ENCODE peak calls at places on chromosomes 7 and 10, in eight cellular contexts. S is WERI-Rb-1, T is Panc1, Y is GM12865, G is tibial nerve, X is AG04450, M is esophagus muscularis mucosa, C is suprapubic skin. L is an unnamed sample.

GRCh38 chr10:7471720-7472367 is 61.0 kb upstream of the SFMBT2 start:
- DNase-seq in S (no peak), T (no peak), Y (peak), G (no peak), X (no peak), M (no peak), C (no peak), L (peak)

GRCh38 chr7:776381-776780 is 49.3 kb upstream of the PRKAR1B start:
- DNase-seq in S (no peak), T (no peak), Y (no peak), G (no peak), X (no peak), M (no peak), C (no peak), L (no peak)

GRCh38 chr7:46189255-46189790 is 268.3 kb upstream of the IGFBP3 start:
- DNase-seq in S (no peak), T (no peak), Y (no peak), G (no peak), X (no peak), M (no peak), C (no peak), L (no peak)

GRCh38 chr7:96931891-96932290 is 73.5 kb upstream of the DLX6 start:
- DNase-seq in S (no peak), T (no peak), Y (no peak), G (no peak), X (no peak), M (no peak), C (no peak), L (no peak)

GRCh38 chr10:78502208-78502943 is 468.7 kb downstream of the RPS24 start:
- DNase-seq in S (no peak), T (no peak), Y (no peak), G (no peak), X (no peak), M (peak), C (no peak), L (no peak)

GRCh38 chr10:680146-680545 is 9.3 kb downstream of the DIP2C start:
- DNase-seq in S (peak), T (no peak), Y (no peak), G (no peak), X (no peak), M (peak), C (no peak), L (no peak)

GRCh38 chr10:101961591-101962498 is 94.1 kb downstream of the ARMH3 start:
- DNase-seq in S (no peak), T (no peak), Y (no peak), G (no peak), X (no peak), M (no peak), C (no peak), L (no peak)

GRCh38 chr10:62585211-62585758 is 211.1 kb downstream of the ZNF365 start:
- DNase-seq in S (no peak), T (no peak), Y (no peak), G (no peak), X (no peak), M (peak), C (no peak), L (no peak)

GRCh38 chr10:95275726-95276366 is 15.0 kb downstream of the PDLIM1 start:
- DNase-seq in S (no peak), T (no peak), Y (no peak), G (no peak), X (no peak), M (peak), C (no peak), L (no peak)

GRCh38 chr7:50591480-50592438 is 26.6 kb upstream of the DDC start:
- DNase-seq in S (peak), T (no peak), Y (no peak), G (no peak), X (no peak), M (no peak), C (no peak), L (no peak)

GRCh38 chr7:113086928-113087277 is 276 bp upstream of the GPR85 start:
- DNase-seq in S (no peak), T (no peak), Y (no peak), G (no peak), X (no peak), M (no peak), C (no peak), L (no peak)

GRCh38 chr10:81251457-81252115 is 623.4 kb upstream of the NRG3 start:
- DNase-seq in S (no peak), T (no peak), Y (no peak), G (no peak), X (no peak), M (no peak), C (no peak), L (no peak)

GRCh38 chr7:102450242-102450641 is 14.4 kb downstream of the ALKBH4 start:
- DNase-seq in S (peak), T (no peak), Y (peak), G (no peak), X (no peak), M (no peak), C (no peak), L (no peak)

GRCh38 chr7:106866298-106867281 is 1.5 kb downstream of the PIK3CG start:
- DNase-seq in S (no peak), T (no peak), Y (peak), G (no peak), X (no peak), M (no peak), C (no peak), L (peak)

GRCh38 chr10:103458720-103459119 is at the start of gene CALHM1:
- DNase-seq in S (peak), T (no peak), Y (peak), G (no peak), X (no peak), M (no peak), C (no peak), L (peak)

GRCh38 chr7:116843373-116843772 is 19.0 kb upstream of the CAPZA2 start:
- DNase-seq in S (no peak), T (no peak), Y (no peak), G (no peak), X (no peak), M (no peak), C (no peak), L (no peak)

GRCh38 chr7:41567350-41568114 is 135.4 kb downstream of the INHBA start:
- DNase-seq in S (no peak), T (no peak), Y (no peak), G (no peak), X (peak), M (no peak), C (no peak), L (no peak)

GRCh38 chr7:114086906-114087651 is 168.3 kb upstream of the PPP1R3A start:
- DNase-seq in S (peak), T (no peak), Y (no peak), G (no peak), X (no peak), M (no peak), C (peak), L (no peak)

GRCh38 chr10:51389415-51390342 is 309.7 kb downstream of the CSTF2T start:
- DNase-seq in S (peak), T (peak), Y (peak), G (no peak), X (peak), M (no peak), C (no peak), L (peak)

GRCh38 chr7:116999316-116999715 is 46.0 kb downstream of the ST7 start:
- DNase-seq in S (no peak), T (no peak), Y (no peak), G (no peak), X (no peak), M (no peak), C (no peak), L (no peak)

GRCh38 chr7:80910228-80910627 is 8.6 kb downstream of the SEMA3C start:
- DNase-seq in S (no peak), T (no peak), Y (no peak), G (no peak), X (no peak), M (no peak), C (no peak), L (no peak)

GRCh38 chr7:139734395-139734794 is 43.4 kb downstream of the HIPK2 start:
- DNase-seq in S (no peak), T (peak), Y (no peak), G (no peak), X (peak), M (no peak), C (no peak), L (no peak)

GRCh38 chr7:5586279-5586962 is 162.8 kb upstream of the TNRC18 start:
- DNase-seq in S (peak), T (no peak), Y (no peak), G (no peak), X (no peak), M (no peak), C (no peak), L (no peak)

GRCh38 chr10:17747883-17748550 is 4.0 kb upstream of the TMEM236 start:
- DNase-seq in S (no peak), T (no peak), Y (no peak), G (no peak), X (no peak), M (peak), C (no peak), L (no peak)

GRCh38 chr10:133224861-133225366 is 5.1 kb upstream of the UTF1 start:
- DNase-seq in S (no peak), T (no peak), Y (no peak), G (no peak), X (no peak), M (no peak), C (no peak), L (no peak)

GRCh38 chr7:45082831-45083331 is 5.9 kb downstream of the NACAD start:
- DNase-seq in S (no peak), T (no peak), Y (no peak), G (no peak), X (no peak), M (no peak), C (no peak), L (no peak)

GRCh38 chr7:133650487-133651292 is 397.8 kb downstream of the EXOC4 start:
- DNase-seq in S (no peak), T (no peak), Y (no peak), G (no peak), X (no peak), M (no peak), C (no peak), L (no peak)

GRCh38 chr7:132154248-132154647 is 422.0 kb downstream of the PLXNA4 start:
- DNase-seq in S (no peak), T (no peak), Y (no peak), G (no peak), X (no peak), M (no peak), C (no peak), L (no peak)
- TF ChIP-seq CTCF in S (no peak), T (no peak), Y (no peak), G (no peak), X (no peak), M (no peak), C (no peak), L (no peak)

DNA sequence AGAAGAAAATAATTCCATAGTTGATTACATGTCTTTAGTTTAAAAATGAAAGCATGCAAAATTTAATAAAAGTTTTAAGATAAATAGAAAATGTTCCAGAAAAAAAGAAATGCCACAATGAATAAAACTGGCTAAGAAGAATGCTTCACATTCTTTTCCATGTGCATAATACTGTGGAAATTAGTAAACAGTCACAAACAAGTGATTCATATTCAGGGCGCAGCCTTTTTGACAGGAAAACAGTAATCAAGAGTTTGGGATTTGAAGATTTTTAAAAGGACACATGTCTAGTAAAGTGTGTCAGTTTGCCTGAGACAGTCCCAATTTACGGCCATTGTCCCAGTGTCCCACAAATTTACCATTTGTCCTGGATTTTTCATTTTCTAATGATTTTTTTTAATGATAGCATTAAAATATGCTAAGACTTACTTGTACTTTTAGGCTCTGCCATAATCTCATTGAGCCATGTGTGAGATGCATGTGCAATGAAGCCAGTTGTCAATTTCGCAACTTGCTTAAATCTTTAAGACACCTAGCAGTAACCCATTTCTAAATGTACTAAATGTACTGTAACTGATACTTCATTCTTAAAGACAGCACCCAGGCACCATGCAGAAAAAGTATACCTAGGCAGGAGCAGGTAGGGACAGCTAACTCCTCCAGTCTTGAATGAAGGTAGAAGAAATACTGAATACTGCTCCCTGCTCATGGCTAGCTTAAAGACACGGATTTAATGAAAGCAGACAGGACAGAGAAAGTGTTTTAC is 46.9 kb downstream of the ZNF438 start:
- DNase-seq in S (no peak), T (no peak), Y (no peak), G (no peak), X (no peak), M (no peak), C (no peak), L (no peak)
- H3K4me3 ChIP-seq in S (no peak), T (no peak), Y (no peak), G (peak), X (no peak), M (no peak), C (no peak), L (no peak)

DNA sequence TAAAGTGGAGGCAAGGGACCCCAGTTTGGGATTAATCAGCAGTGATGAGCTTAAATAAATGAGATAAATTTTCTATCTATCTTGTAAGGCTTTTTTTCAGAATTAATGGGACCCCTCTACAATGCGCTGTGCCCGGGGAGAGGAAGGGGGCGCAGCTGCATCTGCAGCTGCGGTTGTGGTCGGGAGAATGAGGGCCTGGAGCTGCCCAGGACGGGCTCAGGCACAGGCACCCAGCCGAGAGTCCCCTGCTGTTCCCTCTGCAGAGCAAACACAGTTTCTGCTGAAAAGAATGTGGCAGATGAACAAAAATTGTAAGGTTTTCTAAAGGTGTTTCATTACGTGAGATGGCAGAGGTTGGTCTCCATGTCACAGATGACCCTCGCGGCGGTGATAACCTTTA is 456.1 kb downstream of the DNAJB6 start:
- DNase-seq in S (no peak), T (no peak), Y (no peak), G (no peak), X (no peak), M (no peak), C (no peak), L (no peak)
- TF ChIP-seq CTCF in S (no peak), T (no peak), Y (no peak), G (no peak), X (no peak), M (no peak), C (no peak), L (no peak)

DNA sequence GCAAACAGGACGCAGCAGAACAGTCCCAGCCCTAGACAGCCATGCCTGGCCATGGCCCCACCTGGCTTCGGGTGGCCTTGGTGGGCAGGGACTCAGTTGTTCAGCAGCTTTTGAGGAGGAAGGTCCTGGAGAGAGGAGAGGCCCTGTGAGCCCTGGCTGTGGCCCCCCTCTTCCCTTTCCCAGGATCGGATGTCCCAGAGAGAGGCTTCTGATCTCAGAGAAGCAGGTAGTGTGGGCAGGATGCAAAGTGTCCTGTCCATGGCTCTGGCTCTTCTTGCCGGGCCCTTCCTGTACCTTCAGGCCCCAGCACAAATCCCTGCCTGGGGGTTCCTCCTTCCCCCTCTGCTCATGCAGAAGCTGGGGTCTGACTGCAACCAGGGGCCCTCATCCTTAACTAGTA is 1.6 kb downstream of the PRRT4 start:
- DNase-seq in S (no peak), T (no peak), Y (no peak), G (no peak), X (no peak), M (no peak), C (no peak), L (no peak)
- H3K4me3 ChIP-seq in S (no peak), T (peak), Y (no peak), G (no peak), X (no peak), M (no peak), C (no peak), L (no peak)

GRCh38 chr10:47438857-47439474 is 44.9 kb downstream of the ANXA8 start:
- DNase-seq in S (peak), T (no peak), Y (peak), G (no peak), X (peak), M (no peak), C (peak), L (no peak)
- TF ChIP-seq CTCF in S (peak), T (peak), Y (peak), G (no peak), X (peak), M (no peak), C (no peak), L (peak)

GRCh38 chr7:92645531-92646061 is 55.4 kb upstream of the FAM133B start:
- DNase-seq in S (peak), T (no peak), Y (no peak), G (no peak), X (no peak), M (no peak), C (no peak), L (no peak)
- H3K4me3 ChIP-seq in S (peak), T (peak), Y (no peak), G (no peak), X (no peak), M (no peak), C (no peak), L (no peak)